ENCODE peak calls at places on chromosomes 4 and X, in eight cellular contexts. W is right lobe of liver, O is GM23248, I is WERI-Rb-1, C is BE2C, G is IMR-90, N is neural progenitor cell, U is mesenchymal stem cell. B is an unnamed sample. For H3K9me3 and H3K27me3, the result is how much of the 10 kb centered on the place peaks cover.

GRCh38 chrX:103376118-103376978 is at the start of gene BEX3:
- DNase-seq in W (peak), C (peak), N (peak), O (peak), I (peak), G (peak), U (peak), B (peak)

GRCh38 chr4:88791274-88791673 is 93.6 kb upstream of the NAP1L5 start:
- DNase-seq in N (no peak), I (no peak), C (no peak), O (peak), W (no peak), G (peak), U (peak), B (no peak)

GRCh38 chr4:184250795-184251679 is 33.4 kb upstream of the ENPP6 start:
- DNase-seq in O (peak), W (no peak), I (peak), C (peak), G (peak), U (peak), N (peak), B (peak)

GRCh38 chr4:101163936-101164335 is 183.4 kb downstream of the PPP3CA start:
- DNase-seq in U (peak), O (peak), N (no peak), G (peak), I (no peak), W (no peak), C (no peak), B (no peak)

GRCh38 chr4:121308328-121308663 is 72.5 kb downstream of the QRFPR start:
- DNase-seq in C (no peak), N (no peak), I (no peak), W (no peak), U (peak), O (peak), G (no peak), B (no peak)

GRCh38 chrX:13087322-13088154 is 43.1 kb upstream of the FAM9C start:
- DNase-seq in W (no peak), C (no peak), G (peak), U (peak), I (no peak), N (no peak), O (no peak), B (no peak)

GRCh38 chr4:122524176-122524575 is 67.7 kb upstream of the IL2 start:
- DNase-seq in N (no peak), I (no peak), C (no peak), U (no peak), W (no peak), G (no peak), O (no peak), B (no peak)

GRCh38 chr4:145890689-145891088 is 47.9 kb downstream of the ZNF827 start:
- DNase-seq in O (no peak), U (no peak), W (no peak), I (no peak), N (no peak), G (no peak), C (no peak), B (no peak)

GRCh38 chr4:72712997-72713396 is 144.0 kb upstream of the ADAMTS3 start:
- DNase-seq in G (no peak), U (no peak), I (no peak), W (no peak), N (no peak), C (no peak), O (no peak), B (no peak)

GRCh38 chr4:161555689-161556660 is 607.8 kb downstream of the FSTL5 start:
- DNase-seq in I (no peak), G (peak), N (no peak), O (peak), C (no peak), W (no peak), U (peak), B (no peak)

GRCh38 chr4:65917486-65917885 is 247.2 kb upstream of the EPHA5 start:
- DNase-seq in U (peak), W (no peak), C (no peak), N (no peak), G (no peak), O (no peak), I (no peak), B (no peak)

GRCh38 chrX:129678176-129678880 is 23.6 kb upstream of the APLN start:
- DNase-seq in U (no peak), W (peak), N (peak), G (no peak), I (no peak), O (peak), C (peak), B (no peak)

GRCh38 chr4:73194064-73194463 is 64.5 kb downstream of the ANKRD17 start:
- DNase-seq in W (no peak), O (no peak), N (no peak), U (no peak), C (no peak), G (peak), I (no peak), B (no peak)

GRCh38 chr4:151031831-151032605 is 16.9 kb upstream of the LRBA start:
- DNase-seq in O (peak), I (no peak), G (peak), N (no peak), C (no peak), U (peak), W (no peak), B (peak)

GRCh38 chr4:173057906-173058305 is 110.7 kb upstream of the GALNT7 start:
- DNase-seq in N (no peak), U (peak), W (no peak), I (no peak), O (peak), G (peak), C (no peak), B (peak)

GRCh38 chr4:55116450-55116849 is 8.9 kb downstream of the KDR start:
- DNase-seq in C (no peak), W (no peak), N (peak), I (no peak), U (no peak), O (peak), G (no peak), B (peak)

DNA sequence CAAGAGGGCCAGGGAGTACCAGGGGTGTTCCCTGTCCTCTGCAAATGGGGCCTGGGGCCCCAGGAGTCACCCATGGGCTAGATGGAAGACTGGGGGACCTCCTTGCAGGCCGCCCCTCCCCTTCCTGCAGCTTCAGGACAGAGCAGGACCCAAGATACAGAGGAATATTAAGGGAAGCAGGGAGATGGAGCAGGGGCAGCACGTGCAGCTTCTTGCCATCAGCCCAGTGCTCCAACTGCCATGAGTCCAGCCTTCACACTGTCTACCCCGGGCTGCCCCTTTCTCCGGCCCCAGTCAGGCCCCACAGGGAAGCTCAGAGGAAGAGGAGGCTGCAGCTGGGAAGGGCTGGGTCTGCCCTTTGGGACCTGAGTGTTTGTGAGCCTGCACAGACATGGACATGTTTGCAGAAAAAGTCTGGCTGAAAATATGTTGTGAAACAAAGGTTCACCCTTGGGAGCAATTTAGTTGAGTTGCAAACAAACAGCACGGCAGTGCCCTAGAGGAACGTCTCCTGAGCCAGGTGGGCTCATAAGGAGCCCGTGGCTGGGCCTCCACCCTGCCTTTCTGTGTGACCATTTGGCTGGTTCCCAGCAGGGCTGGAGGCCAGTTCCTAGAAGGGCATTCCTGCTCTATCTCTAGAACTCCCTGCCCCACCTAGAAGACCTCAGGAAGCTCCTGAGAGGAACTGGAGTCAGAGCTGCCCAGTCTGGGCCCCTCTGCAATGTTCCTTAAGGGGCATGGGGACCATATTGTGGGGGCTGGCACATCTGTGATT is 8.9 kb downstream of the FATE1 start:
- DNase-seq in C (no peak), U (no peak), W (peak), O (no peak), N (no peak), G (no peak), I (no peak), B (no peak)
- H3K9me3 ChIP-seq in C (under half), U (under half), W (under half), O (under half), N (under half), G (under half), I (under half), B (under half)

GRCh38 chr4:110618091-110619000 is 4.5 kb downstream of the PITX2 start:
- DNase-seq in O (no peak), C (no peak), W (no peak), U (peak), N (peak), I (no peak), G (no peak), B (peak)
- H3K27me3 ChIP-seq in O (under half), C (half or more), W (under half), U (under half), N (half or more), I (half or more), G (half or more), B (half or more)

GRCh38 chrX:118218940-118219339 is 102.3 kb upstream of the KLHL13 start:
- DNase-seq in I (no peak), G (no peak), U (no peak), N (no peak), O (no peak), W (no peak), C (no peak), B (no peak)

GRCh38 chrX:118216086-118216485 is 99.5 kb upstream of the KLHL13 start:
- DNase-seq in U (no peak), W (no peak), N (no peak), O (no peak), G (no peak), C (no peak), I (no peak), B (no peak)

GRCh38 chrX:118216488-118216887 is 99.9 kb upstream of the KLHL13 start:
- DNase-seq in N (no peak), I (no peak), G (no peak), C (peak), U (no peak), W (peak), O (no peak), B (peak)

GRCh38 chrX:118219866-118220265 is 103.3 kb upstream of the KLHL13 start:
- DNase-seq in O (no peak), N (no peak), C (no peak), I (no peak), U (no peak), G (no peak), W (no peak), B (no peak)

DNA sequence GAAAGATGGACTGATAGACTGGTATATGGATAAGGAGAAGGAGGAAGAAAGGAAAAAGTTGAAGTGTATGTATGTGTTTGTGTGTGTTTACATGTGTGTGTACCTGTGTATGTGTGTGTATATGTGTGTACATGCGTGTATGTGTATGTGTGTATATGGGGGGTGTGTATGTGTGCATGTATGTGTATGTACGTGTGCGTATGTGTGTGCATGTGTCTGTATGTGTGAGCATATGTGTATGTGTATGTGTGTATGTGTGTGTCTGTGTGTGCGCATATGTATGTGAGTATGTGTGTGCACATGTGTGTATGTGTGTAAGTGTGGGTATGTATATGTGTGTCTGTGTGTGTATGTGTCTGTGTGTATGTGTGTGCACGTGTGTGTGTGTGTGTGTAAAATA is 101.5 kb upstream of the KLHL13 start:
- DNase-seq in C (no peak), O (no peak), G (no peak), N (no peak), I (no peak), W (no peak), U (no peak), B (no peak)
- H3K9me3 ChIP-seq in C (under half), O (under half), G (under half), N (under half), I (under half), W (under half), U (under half), B (under half)

DNA sequence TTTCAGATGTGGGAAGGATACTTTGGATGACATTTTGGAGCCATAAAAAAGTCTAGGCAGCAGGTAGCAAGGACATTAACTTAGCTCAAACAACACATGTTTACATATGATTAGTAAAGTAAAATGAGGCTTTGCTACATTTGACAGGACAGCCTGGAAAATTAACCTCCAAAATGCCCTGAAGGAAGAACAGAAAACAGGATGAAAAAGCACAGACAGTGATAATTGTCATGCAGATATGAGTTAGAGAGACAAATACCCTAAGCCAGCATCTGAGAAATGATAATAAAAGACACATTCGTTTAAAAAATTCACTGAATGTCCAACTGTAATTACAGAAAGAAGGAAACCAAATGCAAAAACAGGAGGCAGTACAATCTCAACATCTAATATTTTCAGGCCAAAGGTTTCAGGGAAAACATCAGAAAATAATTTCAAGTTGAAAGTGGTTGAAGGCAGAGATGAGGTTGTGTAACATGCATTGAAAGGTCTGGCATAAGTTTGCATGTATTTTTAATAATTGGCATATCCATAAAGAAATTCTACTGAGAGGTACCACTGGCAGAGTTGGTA is 54.2 kb upstream of the MAP9 start:
- DNase-seq in I (no peak), W (no peak), O (no peak), N (no peak), U (no peak), C (no peak), G (no peak), B (no peak)
- H3K27me3 ChIP-seq in I (under half), W (under half), O (under half), N (under half), U (under half), C (under half), G (under half), B (under half)

GRCh38 chrX:58025979-58026378 is 115.7 kb upstream of the ZXDA start:
- DNase-seq in N (peak), C (peak), W (no peak), U (peak), I (peak), O (peak), G (peak), B (peak)
- H3K9me3 ChIP-seq in N (half or more), C (under half), W (under half), U (under half), I (under half), O (under half), G (under half), B (under half)

GRCh38 chr4:82802906-82803305 is 4.3 kb upstream of the SCD5 start:
- DNase-seq in W (no peak), U (no peak), O (no peak), G (no peak), I (no peak), C (no peak), N (no peak), B (no peak)
- H3K27me3 ChIP-seq in W (under half), U (under half), O (under half), G (under half), I (under half), C (under half), N (half or more), B (under half)

DNA sequence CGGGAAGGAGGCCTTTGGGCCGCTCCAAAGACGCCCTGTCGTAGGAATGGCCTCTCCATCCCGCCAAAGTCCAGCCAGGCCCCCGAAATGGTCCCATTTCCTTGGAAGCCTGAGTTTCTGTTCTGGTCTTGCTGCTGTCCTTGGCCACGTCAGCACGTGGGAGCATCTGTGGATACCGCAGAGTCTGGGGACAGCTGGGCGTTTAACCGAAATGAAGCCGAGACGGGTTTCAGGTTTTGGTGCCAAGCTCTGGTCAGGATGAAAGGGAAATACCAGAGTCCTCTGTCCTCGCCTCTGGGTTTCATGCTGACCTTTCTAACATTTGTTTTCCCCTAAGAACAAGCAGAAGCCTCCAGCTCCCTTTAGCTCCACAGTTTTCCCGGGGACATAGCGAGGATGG is 19.7 kb downstream of the SHOX start:
- DNase-seq in W (no peak), N (no peak), C (no peak), G (no peak), U (no peak), I (no peak), O (no peak), B (no peak)
- H3K9me3 ChIP-seq in W (under half), N (under half), C (under half), G (under half), U (under half), I (under half), O (under half), B (under half)